ENCODE peak calls at places on chromosomes 11 and 22, in eight cellular contexts. L, V, J, E, K, A, M and R are unnamed samples.

GRCh38 chr22:42500164-42500835 is 19.3 kb downstream of the RRP7A start:
- DNase-seq in L (peak), V (no peak), J (peak), E (peak), K (peak), A (peak), M (peak), R (peak)

GRCh38 chr11:17855531-17856290 is 121.1 kb downstream of the KCNC1 start:
- DNase-seq in L (no peak), V (no peak), J (no peak), E (no peak), K (no peak), A (no peak), M (no peak), R (no peak)

GRCh38 chr11:131491503-131491902 is 121.1 kb downstream of the NTM start:
- DNase-seq in L (no peak), V (no peak), J (no peak), E (peak), K (no peak), A (no peak), M (no peak), R (no peak)

GRCh38 chr11:34242037-34242625 is 115.7 kb downstream of the ABTB2 start:
- DNase-seq in L (no peak), V (no peak), J (peak), E (peak), K (no peak), A (no peak), M (peak), R (no peak)

GRCh38 chr22:46484156-46484860 is 53.1 kb downstream of the CELSR1 start:
- DNase-seq in L (no peak), V (no peak), J (no peak), E (peak), K (no peak), A (no peak), M (peak), R (no peak)

GRCh38 chr11:134691985-134692384 is 279.9 kb upstream of the B3GAT1 start:
- DNase-seq in L (no peak), V (no peak), J (no peak), E (peak), K (no peak), A (no peak), M (no peak), R (no peak)

GRCh38 chr11:12207384-12208150 is 97.2 kb downstream of the MICAL2 start:
- DNase-seq in L (peak), V (no peak), J (peak), E (peak), K (no peak), A (no peak), M (no peak), R (no peak)

GRCh38 chr22:30425616-30426394 is at the start of gene MTFP1:
- DNase-seq in L (no peak), V (peak), J (peak), E (peak), K (peak), A (peak), M (peak), R (peak)

GRCh38 chr22:20552450-20552894 is 45.1 kb downstream of the MED15 start:
- DNase-seq in L (no peak), V (no peak), J (no peak), E (peak), K (no peak), A (no peak), M (peak), R (peak)

GRCh38 chr11:70650075-70650909 is 252.0 kb downstream of the CTTN start:
- DNase-seq in L (peak), V (peak), J (peak), E (peak), K (peak), A (peak), M (no peak), R (no peak)

GRCh38 chr11:102377891-102378290 is 30.9 kb downstream of the BIRC2 start:
- DNase-seq in L (no peak), V (no peak), J (no peak), E (no peak), K (no peak), A (no peak), M (no peak), R (no peak)

GRCh38 chr22:43014062-43014875 is 680 bp downstream of the PACSIN2 start:
- DNase-seq in L (no peak), V (peak), J (peak), E (no peak), K (peak), A (peak), M (peak), R (peak)

GRCh38 chr11:35227551-35228341 is 88.8 kb downstream of the CD44 start:
- DNase-seq in L (no peak), V (no peak), J (no peak), E (no peak), K (no peak), A (no peak), M (no peak), R (no peak)

GRCh38 chr22:36925388-36926290 is 12.2 kb downstream of the CSF2RB start:
- DNase-seq in L (no peak), V (no peak), J (no peak), E (no peak), K (no peak), A (no peak), M (peak), R (no peak)

GRCh38 chr22:25508161-25508560 is 56.3 kb upstream of the GRK3 start:
- DNase-seq in L (no peak), V (no peak), J (no peak), E (no peak), K (no peak), A (no peak), M (no peak), R (no peak)

GRCh38 chr22:23580586-23581251 is 629 bp upstream of the IGLL1 start:
- DNase-seq in L (no peak), V (no peak), J (no peak), E (no peak), K (no peak), A (no peak), M (no peak), R (no peak)

GRCh38 chr11:34915136-34916013 is 804 bp downstream of the APIP start:
- DNase-seq in L (no peak), V (peak), J (no peak), E (no peak), K (no peak), A (no peak), M (no peak), R (no peak)